ENCODE peak calls at places on chromosomes 11 and 22, in four cellular contexts. I, Q, B and J are unnamed samples.

GRCh38 chr22:44309647-44310046 is 3.1 kb downstream of the SHISAL1 start:
- DNase-seq in I (no peak), B (no peak), Q (peak), J (no peak)

GRCh38 chr11:11252403-11252802 is 100.6 kb downstream of the CSNK2A3 start:
- DNase-seq in B (peak), I (no peak), Q (no peak), J (no peak)

GRCh38 chr11:122128146-122128545 is 12.1 kb upstream of the BLID start:
- DNase-seq in Q (no peak), B (no peak), I (no peak), J (no peak)

GRCh38 chr11:18701614-18702216 is 3.1 kb downstream of the TMEM86A start:
- DNase-seq in Q (no peak), B (no peak), I (no peak), J (no peak)

GRCh38 chr11:82085493-82085892 is 648.2 kb downstream of the FAM181B start:
- DNase-seq in I (peak), B (peak), Q (no peak), J (no peak)

GRCh38 chr22:23532756-23533155 is 47.3 kb downstream of the IGLL1 start:
- DNase-seq in I (no peak), B (no peak), Q (no peak), J (no peak)

GRCh38 chr22:41810022-41810421 is 9.5 kb downstream of the CCDC134 start:
- DNase-seq in B (no peak), Q (no peak), I (no peak), J (no peak)

GRCh38 chr22:38873469-38874411 is 1.7 kb upstream of the CBX6 start:
- DNase-seq in I (peak), B (peak), Q (no peak), J (no peak)

GRCh38 chr11:61794579-61794978 is 1.9 kb downstream of the FEN1 start:
- DNase-seq in Q (no peak), B (no peak), I (no peak), J (no peak)

GRCh38 chr22:24002849-24003248 is 2.4 kb downstream of the GSTT4 start:
- DNase-seq in B (no peak), I (no peak), Q (no peak), J (no peak)

GRCh38 chr11:107916671-107917241 is 11.5 kb upstream of the RAB39A start:
- DNase-seq in I (peak), Q (peak), B (peak), J (peak)

GRCh38 chr11:73761403-73761945 is 600 bp upstream of the RAB6A start:
- DNase-seq in I (no peak), Q (no peak), B (no peak), J (no peak)

GRCh38 chr11:45089845-45090499 is 56.5 kb upstream of the PRDM11 start:
- DNase-seq in Q (peak), I (no peak), B (peak), J (no peak)

GRCh38 chr11:92702771-92703170 is 266.7 kb upstream of the MTNR1B start:
- DNase-seq in B (no peak), I (no peak), Q (peak), J (no peak)

GRCh38 chr11:76206327-76207081 is at the start of gene WNT11:
- DNase-seq in I (peak), Q (peak), B (peak), J (peak)

GRCh38 chr11:125948278-125949051 is 2.6 kb downstream of the VSIG10L2 start:
- DNase-seq in B (no peak), I (no peak), Q (no peak), J (no peak)

GRCh38 chr11:17564687-17565042 is 17.6 kb downstream of the OTOG start:
- DNase-seq in I (peak), Q (no peak), B (peak), J (peak)

GRCh38 chr11:78795862-78796261 is 221.2 kb upstream of the NARS2 start:
- DNase-seq in Q (peak), I (no peak), B (peak), J (no peak)

GRCh38 chr11:2507212-2507901 is 62.5 kb downstream of the KCNQ1 start:
- DNase-seq in I (no peak), Q (no peak), B (no peak), J (no peak)